ENCODE peak calls at places on chromosomes 13 and 19, in four cellular contexts. C is K562, L is HepG2, E is GM12878. U is an unnamed sample.
A peak's percentile ranks its signal among the peaks of the same experiment; 100 is the strongest.

GRCh38 chr13:27813826-27814225 is 21.5 kb downstream of the GSX1 start:
- DNase-seq in C (no peak), L (no peak), E (no peak), U (no peak)

GRCh38 chr13:58598241-58598640 is 966.7 kb downstream of the PCDH17 start:
- DNase-seq in E (no peak), C (no peak), L (no peak), U (no peak)

GRCh38 chr19:31378404-31378803 is 29.2 kb upstream of the TSHZ3 start:
- DNase-seq in C (peak; percentile 6), E (no peak), L (peak; percentile 4), U (no peak)

GRCh38 chr13:113848020-113848419 is 15.9 kb downstream of the GAS6 start:
- DNase-seq in L (no peak), C (no peak), E (no peak), U (no peak)

GRCh38 chr13:77521194-77521593 is 14.3 kb upstream of the SCEL start:
- DNase-seq in L (no peak), E (no peak), C (no peak), U (no peak)

GRCh38 chr13:30049692-30050091 is 199.3 kb upstream of the UBL3 start:
- DNase-seq in L (no peak), C (peak; percentile 5), E (no peak), U (no peak)

GRCh38 chr19:6044056-6044805 is 66.1 kb downstream of the RFX2 start:
- DNase-seq in E (no peak), L (no peak), C (no peak), U (no peak)

GRCh38 chr19:54357381-54357780 is 7.3 kb downstream of the LAIR1 start:
- DNase-seq in C (no peak), L (no peak), E (no peak), U (no peak)

GRCh38 chr13:63377986-63378385 is 1962.3 kb upstream of the PCDH20 start:
- DNase-seq in C (no peak), L (no peak), E (no peak), U (no peak)

GRCh38 chr13:39159971-39160370 is 121.7 kb downstream of the NHLRC3 start:
- DNase-seq in L (no peak), C (no peak), E (no peak), U (no peak)
- TF ChIP-seq BHLHE40 in L (no peak), C (no peak), E (no peak), U (no peak)

DNA sequence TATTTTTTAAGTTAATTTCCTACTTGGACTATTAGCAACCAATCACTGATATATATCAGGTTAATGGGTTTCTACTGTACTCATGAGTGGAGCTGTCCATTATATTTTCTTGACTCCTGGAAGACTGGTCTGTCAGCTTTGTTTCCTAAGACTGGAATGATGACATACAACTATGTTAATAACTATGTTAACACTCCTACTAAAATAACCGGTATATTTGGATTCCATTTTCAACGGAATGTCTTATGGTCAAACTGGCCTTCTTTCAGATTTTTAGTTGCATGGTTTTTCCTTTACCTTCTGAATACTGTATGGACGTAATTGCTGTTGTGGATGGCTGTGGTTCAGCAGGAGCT is 45.8 kb upstream of the GPI start:
- DNase-seq in L (no peak), C (no peak), E (no peak), U (no peak)
- TF ChIP-seq FOXK2 in L (no peak), C (no peak), E (no peak), U (no peak)

DNA sequence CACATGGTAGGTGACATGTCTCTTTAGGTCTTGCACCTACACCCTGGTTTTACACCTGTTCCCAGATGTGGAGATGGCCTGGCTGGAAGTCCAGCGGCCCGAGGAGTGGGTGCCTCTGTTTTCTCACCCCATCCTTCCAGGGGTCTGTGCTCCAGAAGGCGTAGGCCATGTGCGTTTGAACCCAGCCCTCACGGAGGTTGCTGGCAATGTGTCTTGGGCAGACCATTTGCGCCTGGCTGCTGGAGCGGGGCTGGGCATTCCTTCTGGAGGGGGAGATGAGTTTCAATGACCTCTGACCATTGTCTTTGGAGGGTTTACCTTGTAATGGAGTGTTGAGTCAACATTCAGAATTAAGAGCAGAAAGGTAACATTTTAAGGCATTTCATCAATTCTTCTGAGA is 54.8 kb upstream of the ZNF536 start:
- DNase-seq in L (no peak), C (no peak), E (no peak), U (no peak)
- TF ChIP-seq BHLHE40 in L (no peak), C (no peak), E (no peak), U (no peak)

DNA sequence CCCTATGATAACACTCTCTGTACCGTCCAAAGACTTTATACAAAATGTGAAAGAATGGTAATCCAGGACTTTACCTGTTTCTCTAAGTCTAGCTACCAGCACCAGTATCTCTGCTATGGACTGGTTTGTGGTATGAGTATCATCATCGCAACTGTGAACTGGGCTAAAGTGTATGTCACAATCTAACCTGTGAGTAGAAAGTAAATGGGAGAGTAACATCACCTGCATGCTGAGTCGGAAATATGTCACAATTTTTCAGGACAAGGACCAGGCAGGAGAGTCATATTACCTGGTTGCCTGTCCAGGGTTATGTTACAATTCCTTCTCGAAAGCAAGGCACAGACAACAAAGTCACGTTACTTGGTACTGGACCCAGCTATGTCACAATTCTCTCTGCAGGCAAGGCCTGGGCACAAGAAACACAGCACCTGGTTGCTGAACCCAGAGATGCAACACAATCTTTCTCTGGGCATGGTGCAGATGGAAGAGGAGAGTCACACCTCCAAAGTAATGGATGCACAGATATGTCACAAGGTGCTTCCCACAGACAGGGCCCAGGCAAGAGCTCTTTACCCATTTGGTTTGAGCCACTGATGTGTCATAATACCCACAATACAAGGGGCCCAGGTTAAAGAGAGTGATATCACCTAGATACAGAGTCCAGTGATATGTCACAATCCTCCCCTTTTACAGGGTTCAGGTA is 5.2 kb upstream of the ZNF43 start:
- DNase-seq in E (no peak), C (no peak), L (no peak), U (no peak)
- TF ChIP-seq FOXK2 in E (no peak), C (no peak), L (no peak), U (no peak)

GRCh38 chr13:82698941-82699340 is 1183.3 kb downstream of the SLITRK1 start:
- DNase-seq in L (no peak), C (no peak), E (no peak), U (no peak)
- TF ChIP-seq BHLHE40 in L (no peak), C (no peak), E (no peak), U (no peak)

DNA sequence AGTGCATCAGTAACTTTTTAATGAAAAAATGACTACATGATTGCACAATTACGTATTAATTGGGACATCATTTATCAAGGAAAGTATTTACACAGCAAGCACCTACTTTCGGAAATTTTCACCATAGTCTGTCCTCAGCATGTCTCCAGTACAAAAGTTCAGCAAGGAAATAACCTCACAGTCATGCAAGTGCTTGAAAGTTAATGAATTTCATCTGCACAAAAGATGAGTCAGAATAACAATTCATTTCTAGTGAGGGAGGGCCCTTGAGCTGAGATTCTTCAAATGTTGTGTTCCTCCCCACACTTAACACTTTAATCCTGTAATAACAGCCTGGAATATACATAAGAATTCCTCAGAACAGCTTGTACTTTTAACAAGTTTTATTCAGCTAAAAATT is 49.0 kb upstream of the OXGR1 start:
- DNase-seq in L (no peak), C (no peak), E (no peak), U (no peak)
- TF ChIP-seq FOXK2 in L (no peak), C (no peak), E (no peak), U (no peak)

DNA sequence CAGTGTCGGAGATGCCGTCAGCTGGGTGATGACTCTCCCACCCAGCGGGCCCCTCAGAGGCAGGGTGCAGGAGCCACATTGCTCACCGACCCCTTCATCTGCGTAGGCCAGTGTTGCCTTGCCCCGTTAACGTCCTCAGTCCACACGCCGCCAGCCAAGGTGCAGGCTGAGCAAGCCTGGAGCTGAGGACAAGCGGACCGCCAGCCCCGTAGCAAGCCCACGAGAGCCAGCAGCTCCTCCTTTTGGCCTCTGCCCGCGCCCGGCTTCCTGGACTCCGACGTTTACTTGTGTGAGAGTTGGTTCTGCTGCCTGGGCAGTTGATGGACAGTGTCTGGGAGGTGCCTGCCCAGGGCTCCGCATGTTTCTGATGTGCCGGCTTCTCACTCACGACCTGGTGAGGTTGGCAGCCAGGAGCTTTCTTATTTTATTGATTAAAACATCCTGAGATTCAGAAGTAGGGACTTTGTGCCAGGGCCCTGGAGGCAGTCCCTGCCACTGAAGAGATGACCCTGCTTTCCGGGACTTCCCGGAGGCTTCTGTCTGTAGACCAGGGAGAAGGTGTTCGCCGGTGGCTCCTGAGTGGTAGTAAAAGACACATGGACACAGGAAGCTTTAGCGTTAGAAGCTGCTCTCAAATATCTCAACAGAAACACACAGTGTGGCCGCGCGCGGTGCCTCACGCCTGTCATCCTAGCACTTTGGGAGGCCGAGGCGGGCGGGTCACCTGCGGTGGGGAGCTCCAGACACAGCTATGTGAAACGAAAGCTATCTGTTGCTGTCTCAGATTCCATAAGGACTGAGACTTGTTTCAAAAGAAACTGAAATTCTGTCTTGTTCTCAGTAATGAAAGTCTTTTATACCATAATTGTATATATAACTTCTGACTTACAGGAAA is 5.9 kb downstream of the DAZAP1 start:
- DNase-seq in C (no peak), E (no peak), L (no peak), U (no peak)
- TF ChIP-seq BHLHE40 in C (no peak), E (no peak), L (no peak), U (no peak)